ENCODE peak calls at places on chromosomes 5 and 9, in eight cellular contexts. J, U, V, I, T, O, L and G are unnamed samples.

GRCh38 chr5:74945561-74946165 is 79.5 kb upstream of the FAM169A start:
- DNase-seq in J (no peak), U (peak), V (peak), I (no peak), T (no peak), O (no peak), L (no peak), G (no peak)

GRCh38 chr5:171667341-171668096 is 118.1 kb upstream of the SMIM23 start:
- DNase-seq in J (peak), U (no peak), V (peak), I (peak), T (no peak), O (peak), L (peak), G (no peak)

GRCh38 chr5:43215073-43215631 is 23.1 kb downstream of the NIM1K start:
- DNase-seq in J (peak), U (no peak), V (peak), I (no peak), T (no peak), O (peak), L (peak), G (no peak)

GRCh38 chr9:3018691-3019230 is 174.9 kb upstream of the PUM3 start:
- DNase-seq in J (no peak), U (no peak), V (no peak), I (no peak), T (no peak), O (no peak), L (no peak), G (no peak)

GRCh38 chr5:124741711-124742496 is 4.5 kb downstream of the ZNF608 start:
- DNase-seq in J (no peak), U (no peak), V (peak), I (no peak), T (no peak), O (peak), L (peak), G (no peak)

GRCh38 chr9:93117924-93118862 is 15.9 kb downstream of the NINJ1 start:
- DNase-seq in J (no peak), U (peak), V (no peak), I (peak), T (no peak), O (no peak), L (no peak), G (peak)

GRCh38 chr5:135072357-135073247 is 38.6 kb upstream of the PITX1 start:
- DNase-seq in J (no peak), U (no peak), V (no peak), I (no peak), T (no peak), O (no peak), L (peak), G (no peak)

GRCh38 chr9:136061405-136061804 is 33.7 kb downstream of the NACC2 start:
- DNase-seq in J (no peak), U (no peak), V (no peak), I (no peak), T (no peak), O (no peak), L (no peak), G (peak)

GRCh38 chr5:59423021-59423420 is 470.5 kb downstream of the PDE4D start:
- DNase-seq in J (no peak), U (no peak), V (peak), I (no peak), T (no peak), O (peak), L (no peak), G (no peak)

DNA sequence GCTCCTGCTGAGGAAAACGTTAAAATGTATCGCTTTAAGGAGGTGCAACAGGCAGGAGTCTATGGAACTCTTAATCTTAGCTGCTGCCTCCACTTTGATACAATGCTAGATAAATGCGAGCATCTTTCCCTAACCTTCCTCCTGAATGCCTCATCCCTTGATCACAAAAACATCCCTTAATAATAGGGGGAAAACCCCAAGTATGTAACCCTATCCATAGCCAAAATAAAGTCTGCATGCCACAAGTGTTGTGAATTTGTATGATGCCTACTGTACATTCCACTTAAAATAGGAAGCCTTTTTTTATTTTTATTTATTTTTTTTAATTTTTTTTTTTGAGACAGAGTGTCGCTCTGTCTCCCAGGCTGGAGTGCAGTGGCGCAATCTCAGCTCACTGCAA is 206.9 kb downstream of the AOPEP start:
- DNase-seq in J (no peak), U (no peak), V (no peak), I (no peak), T (no peak), O (peak), L (no peak), G (no peak)
- TF ChIP-seq CTCF in J (no peak), U (no peak), V (no peak), I (no peak), T (no peak), O (no peak), L (no peak), G (no peak)

GRCh38 chr5:15037247-15037908 is 165.8 kb upstream of the ANKH start:
- DNase-seq in J (no peak), U (no peak), V (no peak), I (no peak), T (no peak), O (no peak), L (no peak), G (no peak)
- TF ChIP-seq CTCF in J (no peak), U (no peak), V (no peak), I (no peak), T (no peak), O (no peak), L (no peak), G (no peak)

GRCh38 chr9:127825319-127826051 is 22.8 kb downstream of the FPGS start:
- DNase-seq in J (no peak), U (peak), V (no peak), I (no peak), T (peak), O (no peak), L (no peak), G (no peak)
- TF ChIP-seq CTCF in J (no peak), U (no peak), V (no peak), I (peak), T (peak), O (peak), L (peak), G (no peak)

DNA sequence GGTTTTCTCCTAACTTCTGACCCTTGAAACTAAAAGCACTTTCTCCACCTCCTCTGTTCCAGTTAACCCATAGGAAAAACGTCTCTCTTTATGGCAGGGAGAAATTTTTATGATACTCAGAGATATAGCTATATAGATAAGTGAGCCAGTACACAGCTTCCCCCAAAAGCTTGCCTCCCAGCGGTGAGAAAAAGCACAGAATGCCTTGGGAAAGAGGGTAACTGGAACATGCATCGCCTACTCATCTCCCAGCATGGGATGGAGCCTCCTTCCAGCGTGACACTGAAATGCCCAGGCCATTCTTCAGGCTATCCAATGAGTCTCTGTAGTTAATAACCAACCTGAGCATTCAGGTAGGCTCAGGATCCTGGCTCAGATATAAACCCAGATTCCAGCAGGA is 963.1 kb upstream of the DMAC1 start:
- DNase-seq in J (no peak), U (no peak), V (no peak), I (no peak), T (no peak), O (no peak), L (no peak), G (no peak)
- TF ChIP-seq CTCF in J (no peak), U (no peak), V (no peak), I (no peak), T (no peak), O (no peak), L (no peak), G (no peak)

DNA sequence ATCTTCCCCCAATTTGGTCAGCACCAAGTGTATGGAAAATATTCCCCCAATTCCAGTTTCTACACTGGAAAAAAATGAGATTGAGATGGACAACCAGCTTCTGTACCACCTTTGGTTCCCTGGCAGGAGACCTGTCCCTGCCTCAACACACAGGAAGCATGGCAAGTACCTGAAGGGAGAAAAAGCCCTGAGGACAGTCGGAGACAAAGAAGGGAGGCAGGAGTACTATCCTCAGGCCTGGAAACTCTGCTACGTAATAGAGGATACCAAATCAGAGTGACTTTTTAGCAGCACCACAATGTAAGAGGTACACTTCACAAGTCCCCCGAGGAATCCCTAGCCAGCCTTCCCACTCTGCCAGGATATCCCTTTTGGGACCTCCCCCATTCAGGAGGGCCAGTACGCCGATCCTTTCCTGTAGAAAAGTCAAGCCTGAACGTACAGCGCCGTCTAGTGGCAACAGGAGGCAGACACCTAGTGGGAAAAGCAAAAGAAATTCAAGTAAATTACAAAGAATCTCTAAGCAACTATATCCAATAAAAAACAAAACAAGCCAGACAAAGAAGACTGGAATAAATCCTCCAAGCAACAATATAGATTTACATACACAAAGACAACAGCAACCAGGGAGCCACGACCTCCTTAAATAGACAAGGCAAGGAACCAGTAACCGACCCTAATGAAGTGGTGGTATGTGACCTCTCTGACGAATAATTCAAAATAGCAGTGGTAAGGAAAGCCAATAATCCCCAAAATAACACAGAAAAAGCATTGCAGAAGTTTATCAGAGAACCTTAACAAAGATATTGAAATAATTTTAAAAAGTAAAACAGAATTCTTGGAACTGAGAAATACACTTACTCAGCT is 63.3 kb upstream of the SLCO6A1 start:
- DNase-seq in J (no peak), U (peak), V (peak), I (no peak), T (peak), O (peak), L (no peak), G (no peak)
- TF ChIP-seq CTCF in J (no peak), U (peak), V (peak), I (no peak), T (peak), O (peak), L (peak), G (peak)

GRCh38 chr9:130833324-130833990 is 1.6 kb upstream of the ABL1 start:
- DNase-seq in J (no peak), U (no peak), V (peak), I (no peak), T (no peak), O (peak), L (no peak), G (no peak)
- TF ChIP-seq CTCF in J (no peak), U (no peak), V (no peak), I (no peak), T (no peak), O (no peak), L (no peak), G (no peak)

DNA sequence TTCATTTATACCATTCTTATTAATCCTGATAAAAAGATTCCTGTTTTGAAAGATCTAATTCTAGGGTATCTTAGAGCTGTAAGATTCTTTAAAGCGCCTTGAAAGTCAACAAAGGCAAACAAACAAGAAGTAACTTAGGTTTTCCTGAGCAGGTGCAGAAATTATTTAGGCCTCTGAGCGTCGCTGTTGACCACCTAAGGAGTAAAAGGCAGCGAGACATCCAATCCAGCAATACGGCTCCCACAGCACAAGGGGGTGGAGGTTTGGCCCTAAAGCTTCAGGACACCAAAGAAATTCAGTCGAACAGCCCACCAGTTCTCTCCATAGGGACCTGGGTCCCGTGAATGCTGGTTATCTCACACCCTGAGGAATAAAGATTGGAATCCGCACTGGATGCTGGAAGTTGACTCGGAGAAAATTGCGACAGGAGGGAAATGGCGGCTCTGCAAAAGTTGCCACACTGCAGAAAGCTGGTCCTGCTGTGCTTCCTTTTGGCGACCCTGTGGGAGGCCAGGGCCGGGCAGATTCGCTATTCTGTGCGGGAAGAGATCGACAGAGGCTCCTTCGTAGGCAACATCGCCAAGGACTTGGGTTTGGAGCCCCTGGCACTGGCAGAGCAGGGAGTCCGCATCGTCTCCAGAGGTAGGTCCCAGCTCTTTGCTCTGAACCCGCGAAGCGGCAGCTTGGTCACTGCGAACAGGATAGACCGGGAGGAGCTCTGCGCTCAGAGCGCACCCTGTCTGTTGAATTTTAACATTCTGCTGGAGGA is at the start of gene PCDHGA2:
- DNase-seq in J (no peak), U (peak), V (peak), I (no peak), T (peak), O (peak), L (peak), G (no peak)
- TF ChIP-seq CTCF in J (no peak), U (peak), V (peak), I (peak), T (peak), O (peak), L (peak), G (peak)